ENCODE peak calls at places on chromosome 1, in ten cellular contexts. L, J, Q, R, Z, K, C, X, M and I are unnamed samples.

GRCh38 chr1:44672956-44673674 is 1.2 kb downstream of the TMEM53 start:
- DNase-seq in L (no peak), J (no peak), Q (no peak), R (no peak), Z (no peak), K (no peak), C (no peak), X (no peak), M (no peak), I (no peak)

GRCh38 chr1:247906504-247907047 is 11.2 kb downstream of the OR2W3 start:
- DNase-seq in L (peak; percentile 69), J (no peak), Q (no peak), R (peak; percentile 25), Z (no peak), K (no peak), C (no peak), X (no peak), M (no peak), I (no peak)

GRCh38 chr1:214451591-214451990 is 99.8 kb downstream of the PTPN14 start:
- DNase-seq in L (no peak), J (no peak), Q (no peak), R (no peak), Z (no peak), K (no peak), C (no peak), X (no peak), M (no peak), I (no peak)

GRCh38 chr1:100353988-100354387 is 1.7 kb downstream of the CDC14A start:
- DNase-seq in L (no peak), J (no peak), Q (no peak), R (no peak), Z (no peak), K (no peak), C (no peak), X (no peak), M (no peak), I (no peak)

GRCh38 chr1:51331206-51332100 is 1.1 kb upstream of the TTC39A start:
- DNase-seq in L (peak; percentile 36), J (peak; percentile 71), Q (no peak), R (peak; percentile 52), Z (no peak), K (peak; percentile 50), C (no peak), X (peak; percentile 78), M (peak; percentile 60), I (peak; percentile 6)

GRCh38 chr1:43276673-43277072 is 6.9 kb downstream of the TMEM125 start:
- DNase-seq in L (no peak), J (no peak), Q (no peak), R (no peak), Z (peak; percentile 15), K (no peak), C (no peak), X (no peak), M (peak; percentile 52), I (no peak)

GRCh38 chr1:4485398-4485797 is 169.0 kb upstream of the AJAP1 start:
- DNase-seq in L (no peak), J (no peak), Q (no peak), R (no peak), Z (no peak), K (no peak), C (no peak), X (no peak), M (no peak), I (no peak)

GRCh38 chr1:108190686-108191416 is 9.3 kb downstream of the SLC25A24 start:
- DNase-seq in L (no peak), J (no peak), Q (no peak), R (no peak), Z (no peak), K (peak; percentile 70), C (no peak), X (no peak), M (no peak), I (no peak)

GRCh38 chr1:31447210-31447609 is 34.2 kb downstream of the SERINC2 start:
- DNase-seq in L (no peak), J (no peak), Q (no peak), R (no peak), Z (no peak), K (no peak), C (no peak), X (no peak), M (no peak), I (no peak)

GRCh38 chr1:20484526-20485462 is 1.2 kb downstream of the CAMK2N1 start:
- DNase-seq in L (no peak), J (peak; percentile 51), Q (no peak), R (no peak), Z (no peak), K (no peak), C (no peak), X (peak; percentile 62), M (no peak), I (no peak)

GRCh38 chr1:182674346-182675246 is 9.8 kb downstream of the RGS8 start:
- DNase-seq in L (peak; percentile 14), J (no peak), Q (no peak), R (no peak), Z (no peak), K (no peak), C (no peak), X (no peak), M (no peak), I (no peak)

GRCh38 chr1:22117238-22117637 is 25.7 kb downstream of the WNT4 start:
- DNase-seq in L (no peak), J (no peak), Q (no peak), R (no peak), Z (no peak), K (no peak), C (no peak), X (no peak), M (no peak), I (no peak)

GRCh38 chr1:207321790-207322530 is 482 bp downstream of the CD55 start:
- DNase-seq in L (peak; percentile 37), J (no peak), Q (no peak), R (no peak), Z (no peak), K (peak; percentile 52), C (no peak), X (no peak), M (no peak), I (no peak)

DNA sequence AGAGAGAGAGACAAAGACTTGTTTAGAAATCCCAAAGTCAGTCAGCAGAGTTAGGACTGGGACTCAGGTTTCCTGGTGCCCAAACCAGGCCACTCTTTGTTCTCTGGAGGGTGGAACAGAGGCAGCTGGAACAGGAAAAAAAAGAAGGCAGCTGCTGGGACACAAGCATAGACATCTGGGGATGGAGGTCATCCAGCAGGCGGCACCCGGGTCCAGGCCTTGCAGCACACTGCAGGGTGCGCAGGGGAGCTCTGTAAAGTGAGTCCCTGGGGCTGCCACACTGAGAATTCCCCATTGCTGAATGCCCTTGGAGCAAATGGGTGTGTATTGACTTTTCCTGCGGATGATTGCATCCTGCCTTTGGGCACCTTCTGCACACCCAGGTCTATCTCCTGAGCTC is 222.9 kb upstream of the CSF3R start:
- DNase-seq in L (no peak), J (no peak), Q (no peak), R (no peak), Z (no peak), K (no peak), C (no peak), X (no peak), M (no peak), I (no peak)
- TF ChIP-seq CTCF in L (no peak), J (no peak), Q (no peak), R (no peak), Z (no peak), K (no peak), C (no peak), X (no peak), M (no peak), I (no peak)

DNA sequence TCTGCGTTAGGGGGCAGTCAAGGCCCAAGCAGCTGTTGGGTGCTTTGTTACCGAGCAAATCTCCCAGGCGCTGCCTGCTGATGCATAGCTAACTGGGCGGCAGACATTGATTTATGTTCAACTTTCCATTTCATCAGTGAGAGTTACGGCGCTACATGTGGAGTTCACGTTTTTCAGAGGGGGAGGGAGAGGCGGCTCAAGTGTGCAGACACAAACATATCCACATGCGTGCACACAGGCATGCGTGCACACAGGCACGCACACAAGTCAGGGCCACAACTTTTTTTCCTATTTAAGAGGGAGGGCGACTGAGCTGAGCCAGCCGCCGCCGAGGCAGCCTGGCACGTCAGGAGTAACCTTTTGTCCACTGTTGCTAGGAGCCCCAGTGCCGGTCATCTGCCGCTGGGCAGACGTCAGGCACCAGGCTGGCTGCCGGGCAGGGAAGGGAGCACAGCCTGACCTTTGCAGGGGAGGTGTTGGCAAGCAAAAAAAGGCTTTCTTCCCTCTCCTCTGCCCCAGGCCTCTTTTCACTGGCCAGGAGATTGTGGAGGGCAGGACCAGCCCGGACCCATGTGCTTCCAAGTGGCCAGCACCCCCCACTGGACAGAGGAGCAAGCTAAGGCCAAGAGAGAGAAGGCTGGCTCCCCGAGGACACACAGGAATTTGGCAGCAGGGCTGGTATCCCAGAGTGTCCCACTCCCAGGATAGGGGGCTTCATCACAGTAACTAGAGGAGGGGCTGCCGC is 73.3 kb downstream of the MRPL37 start:
- DNase-seq in L (peak; percentile 91), J (peak; percentile 48), Q (no peak), R (peak; percentile 61), Z (no peak), K (peak; percentile 48), C (peak; percentile 60), X (peak; percentile 77), M (peak; percentile 51), I (peak; percentile 74)
- TF ChIP-seq CTCF in L (peak; percentile 81), J (no peak), Q (no peak), R (peak; percentile 38), Z (no peak), K (peak; percentile 30), C (peak; percentile 45), X (peak; percentile 32), M (no peak), I (peak; percentile 65)

DNA sequence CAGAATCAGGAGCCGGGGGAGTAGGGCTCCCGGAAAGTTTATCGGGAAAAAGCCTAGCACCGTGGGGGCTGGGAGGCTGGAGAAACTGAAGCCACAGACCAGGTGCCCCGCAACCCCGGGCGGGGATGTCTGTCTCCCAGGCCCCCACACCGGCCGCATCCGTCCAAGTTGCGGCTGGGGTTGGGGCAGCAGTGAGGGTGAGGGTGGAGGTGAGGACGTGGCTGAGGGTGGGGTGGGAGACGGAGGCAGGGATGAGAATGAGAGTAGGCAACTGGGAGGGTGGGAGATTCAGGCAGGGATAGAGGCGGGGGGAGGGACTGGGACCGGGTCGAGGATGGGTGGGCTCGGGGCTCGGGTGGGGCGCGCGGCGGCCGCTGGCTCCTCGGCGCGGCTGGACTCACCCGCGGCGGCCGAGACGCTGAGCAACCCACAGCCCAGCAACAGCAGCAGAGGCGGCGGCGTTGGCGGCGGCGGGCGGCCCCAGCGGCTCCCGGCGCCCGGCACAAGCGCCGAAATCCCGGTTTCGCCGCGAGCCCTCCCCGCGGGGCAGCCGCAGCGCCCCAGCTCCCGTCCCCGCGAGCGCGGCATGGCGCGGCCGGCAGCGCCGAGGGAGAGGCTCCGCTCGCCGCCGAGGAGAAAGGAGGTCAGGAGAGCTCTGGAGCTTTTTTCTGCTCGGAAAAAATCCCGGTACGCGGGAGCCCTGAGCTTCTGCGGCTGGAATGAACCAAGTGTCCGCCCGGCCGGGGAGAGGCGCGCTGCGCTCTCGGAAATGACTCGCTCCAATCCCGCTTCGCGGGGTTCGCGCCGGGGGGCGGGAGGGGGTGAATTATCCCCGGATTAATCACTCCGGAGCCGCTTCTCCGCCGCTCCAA is at the start of gene CSMD2:
- DNase-seq in L (peak; percentile 67), J (no peak), Q (no peak), R (no peak), Z (no peak), K (no peak), C (peak; percentile 18), X (peak; percentile 77), M (no peak), I (no peak)
- TF ChIP-seq CTCF in L (no peak), J (no peak), Q (no peak), R (no peak), Z (peak; percentile 6), K (no peak), C (no peak), X (no peak), M (no peak), I (no peak)

GRCh38 chr1:46411601-46412341 is 17.7 kb downstream of the FAAH start:
- DNase-seq in L (no peak), J (no peak), Q (no peak), R (no peak), Z (no peak), K (no peak), C (no peak), X (no peak), M (no peak), I (no peak)
- TF ChIP-seq CTCF in L (peak; percentile 48), J (no peak), Q (peak; percentile 43), R (peak; percentile 11), Z (no peak), K (peak; percentile 41), C (peak; percentile 11), X (peak; percentile 70), M (no peak), I (no peak)